ENCODE peak calls at places on chromosomes 16 and 17, in seven cellular contexts. W is esophagus squamous epithelium, V is esophagus muscularis mucosa, B is prostate gland, Y is stomach, F is A549, Z is body of pancreas. N is an unnamed sample.
A peak's percentile ranks its signal among the peaks of the same experiment; 100 is the strongest.

GRCh38 chr17:55056530-55056929 is 88.0 kb downstream of the STXBP4 start:
- DNase-seq in W (no peak), V (no peak), B (peak; percentile 53), Y (peak; percentile 58), F (no peak), Z (peak; percentile 58), N (no peak)

GRCh38 chr16:82738699-82739098 is 111.9 kb downstream of the CDH13 start:
- DNase-seq in W (no peak), V (no peak), B (no peak), Y (no peak), F (no peak), Z (no peak), N (no peak)

GRCh38 chr16:88194397-88195020 is 188.2 kb upstream of the ZNF469 start:
- DNase-seq in W (no peak), V (peak; percentile 90), B (no peak), Y (no peak), F (no peak), Z (peak; percentile 13), N (peak; percentile 72)

GRCh38 chr16:88479795-88480760 is 27.0 kb downstream of the ZFPM1 start:
- DNase-seq in W (no peak), V (no peak), B (no peak), Y (peak; percentile 66), F (no peak), Z (peak; percentile 91), N (no peak)

GRCh38 chr16:81838794-81839193 is 59.7 kb downstream of the PLCG2 start:
- DNase-seq in W (no peak), V (no peak), B (no peak), Y (no peak), F (no peak), Z (no peak), N (no peak)

GRCh38 chr16:27611340-27611739 is 61.4 kb downstream of the KATNIP start:
- DNase-seq in W (no peak), V (no peak), B (no peak), Y (no peak), F (no peak), Z (no peak), N (no peak)

GRCh38 chr16:24747425-24747824 is 18.0 kb downstream of the TNRC6A start:
- DNase-seq in W (no peak), V (no peak), B (no peak), Y (no peak), F (no peak), Z (no peak), N (no peak)

GRCh38 chr17:53032861-53033271 is 789.9 kb upstream of the KIF2B start:
- DNase-seq in W (no peak), V (no peak), B (no peak), Y (no peak), F (no peak), Z (peak; percentile 62), N (no peak)

GRCh38 chr16:85238233-85238647 is 126.0 kb upstream of the CIBAR2 start:
- DNase-seq in W (no peak), V (peak; percentile 93), B (no peak), Y (peak; percentile 33), F (no peak), Z (peak; percentile 38), N (no peak)

GRCh38 chr16:17346774-17347569 is 123.8 kb downstream of the XYLT1 start:
- DNase-seq in W (no peak), V (no peak), B (peak; percentile 59), Y (no peak), F (no peak), Z (no peak), N (no peak)

GRCh38 chr17:48055531-48056245 is 7.5 kb downstream of the NFE2L1 start:
- DNase-seq in W (no peak), V (no peak), B (no peak), Y (no peak), F (no peak), Z (no peak), N (no peak)

GRCh38 chr17:41687828-41688640 is 651 bp upstream of the EIF1 start:
- DNase-seq in W (no peak), V (no peak), B (peak; percentile 54), Y (peak; percentile 65), F (no peak), Z (peak; percentile 81), N (no peak)

GRCh38 chr16:50653633-50654524 is 27.2 kb downstream of the SNX20 start:
- DNase-seq in W (no peak), V (no peak), B (no peak), Y (no peak), F (no peak), Z (peak; percentile 95), N (no peak)

GRCh38 chr17:65794572-65794971 is 233.1 kb upstream of the AXIN2 start:
- DNase-seq in W (no peak), V (no peak), B (no peak), Y (peak; percentile 38), F (peak; percentile 49), Z (peak; percentile 16), N (no peak)

DNA sequence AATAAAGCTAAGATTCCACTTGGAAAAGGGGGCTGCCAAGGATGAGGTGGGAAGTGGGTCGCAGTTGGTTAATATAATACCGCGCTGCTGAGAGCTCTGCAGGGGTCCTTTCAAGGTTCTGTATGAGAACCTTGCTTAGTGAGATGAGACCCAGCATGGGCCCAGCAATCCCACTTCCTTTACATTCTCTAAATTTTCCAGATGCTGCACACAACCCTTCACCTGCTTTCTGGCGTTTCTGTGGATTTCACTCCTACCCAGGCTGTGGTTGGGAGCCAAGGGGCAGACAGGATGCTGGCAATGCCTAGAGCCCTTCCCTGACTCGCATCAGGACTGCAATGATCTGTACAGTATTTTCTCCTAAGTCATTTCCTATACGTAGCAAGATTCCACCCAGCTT is 10.1 kb upstream of the PIPOX start:
- DNase-seq in W (no peak), V (no peak), B (no peak), Y (no peak), F (no peak), Z (no peak), N (no peak)
- H3K4me3 ChIP-seq in W (no peak overlapping the region), V (no peak overlapping the region), B (no peak overlapping the region), Y (no peak overlapping the region), F (no peak overlapping the region), Z (no peak overlapping the region), N (no peak overlapping the region)

DNA sequence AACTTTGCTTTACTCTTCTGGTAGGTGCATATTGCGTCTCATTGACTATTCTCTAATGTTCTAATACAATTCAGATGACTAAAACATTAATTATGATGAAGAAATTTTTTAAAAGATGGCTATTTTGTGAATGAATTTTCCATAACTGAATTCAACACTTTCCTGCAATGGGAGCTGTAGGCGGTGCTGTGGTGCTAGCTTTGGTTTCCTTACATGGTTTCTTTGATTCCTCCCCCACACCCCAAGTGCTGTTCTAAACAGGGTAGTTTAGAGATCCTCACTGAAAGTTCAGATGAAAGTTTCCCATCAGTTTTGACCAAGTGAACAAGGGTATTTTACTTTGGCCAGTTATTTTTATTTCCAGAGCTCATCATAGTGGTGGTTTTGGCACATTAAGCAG is 26.0 kb upstream of the MRC2 start:
- DNase-seq in W (no peak), V (no peak), B (no peak), Y (no peak), F (no peak), Z (no peak), N (no peak)
- TF ChIP-seq CTCF in W (no peak), V (no peak), B (no peak), Y (no peak), F (no peak), Z (no peak), N (no peak)

DNA sequence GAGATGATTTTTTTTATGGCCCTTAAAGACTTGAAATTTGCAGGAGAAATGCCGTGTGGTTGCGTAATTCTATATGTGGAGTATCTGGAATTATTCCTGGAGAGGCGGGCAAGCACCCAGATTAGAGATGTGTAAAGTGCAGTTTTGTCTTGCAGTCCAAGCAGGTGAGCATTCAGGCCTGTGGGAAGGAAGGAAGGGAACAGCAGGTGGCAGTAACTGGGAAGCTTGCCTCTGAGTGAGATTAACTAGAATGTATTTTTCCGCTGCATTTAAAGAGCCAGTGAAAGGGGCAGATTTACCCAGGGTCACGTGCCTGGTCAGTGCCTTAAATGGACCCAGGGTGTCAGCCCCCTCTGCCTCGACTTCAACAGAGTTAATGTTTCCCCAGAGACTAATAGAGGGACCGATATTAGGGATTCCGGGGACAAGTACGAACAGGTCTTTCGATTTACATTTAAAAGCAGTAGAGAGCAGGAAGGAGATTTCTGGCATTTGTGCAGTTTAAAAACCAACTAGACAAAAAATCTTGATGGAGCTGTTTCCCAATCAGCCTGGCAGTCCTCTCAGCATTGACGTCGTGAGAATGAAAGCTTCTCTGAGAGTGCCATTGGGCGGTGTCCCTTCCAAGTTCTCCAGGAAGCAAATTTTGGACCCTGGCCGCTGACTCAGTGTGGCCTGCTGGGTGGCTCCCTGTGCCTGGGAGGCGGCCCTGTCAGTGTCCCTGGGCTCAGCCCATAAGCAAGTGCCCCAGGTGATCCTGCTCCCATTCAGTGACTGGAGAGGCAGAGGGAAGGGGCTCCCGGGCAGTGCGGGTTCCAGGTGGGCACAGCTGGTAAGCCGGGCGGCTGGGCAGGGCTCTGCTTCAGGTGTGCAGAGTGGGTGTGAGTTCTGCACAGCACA is 38.2 kb downstream of the KSR1 start:
- DNase-seq in W (no peak), V (no peak), B (peak; percentile 93), Y (peak; percentile 87), F (peak; percentile 71), Z (peak; percentile 93), N (peak; percentile 91)
- TF ChIP-seq POLR2A in W (no peak), V (no peak), B (peak; percentile 73), Y (no peak), F (no peak), Z (peak; percentile 71), N (no peak)

GRCh38 chr17:73644145-73645049 is at the start of gene SDK2:
- DNase-seq in W (no peak), V (no peak), B (peak; percentile 18), Y (peak; percentile 22), F (peak; percentile 69), Z (no peak), N (peak; percentile 85)

GRCh38 chr17:73643012-73643845 is 1.0 kb downstream of the SDK2 start:
- DNase-seq in W (no peak), V (no peak), B (peak; percentile 26), Y (peak; percentile 17), F (peak; percentile 90), Z (no peak), N (no peak)

GRCh38 chr17:73646409-73647305 is 2.4 kb upstream of the SDK2 start:
- DNase-seq in W (no peak), V (no peak), B (no peak), Y (peak; percentile 13), F (peak; percentile 54), Z (no peak), N (no peak)

GRCh38 chr17:73643846-73644144 is 450 bp downstream of the SDK2 start:
- DNase-seq in W (no peak), V (no peak), B (no peak), Y (no peak), F (no peak), Z (no peak), N (no peak)

DNA sequence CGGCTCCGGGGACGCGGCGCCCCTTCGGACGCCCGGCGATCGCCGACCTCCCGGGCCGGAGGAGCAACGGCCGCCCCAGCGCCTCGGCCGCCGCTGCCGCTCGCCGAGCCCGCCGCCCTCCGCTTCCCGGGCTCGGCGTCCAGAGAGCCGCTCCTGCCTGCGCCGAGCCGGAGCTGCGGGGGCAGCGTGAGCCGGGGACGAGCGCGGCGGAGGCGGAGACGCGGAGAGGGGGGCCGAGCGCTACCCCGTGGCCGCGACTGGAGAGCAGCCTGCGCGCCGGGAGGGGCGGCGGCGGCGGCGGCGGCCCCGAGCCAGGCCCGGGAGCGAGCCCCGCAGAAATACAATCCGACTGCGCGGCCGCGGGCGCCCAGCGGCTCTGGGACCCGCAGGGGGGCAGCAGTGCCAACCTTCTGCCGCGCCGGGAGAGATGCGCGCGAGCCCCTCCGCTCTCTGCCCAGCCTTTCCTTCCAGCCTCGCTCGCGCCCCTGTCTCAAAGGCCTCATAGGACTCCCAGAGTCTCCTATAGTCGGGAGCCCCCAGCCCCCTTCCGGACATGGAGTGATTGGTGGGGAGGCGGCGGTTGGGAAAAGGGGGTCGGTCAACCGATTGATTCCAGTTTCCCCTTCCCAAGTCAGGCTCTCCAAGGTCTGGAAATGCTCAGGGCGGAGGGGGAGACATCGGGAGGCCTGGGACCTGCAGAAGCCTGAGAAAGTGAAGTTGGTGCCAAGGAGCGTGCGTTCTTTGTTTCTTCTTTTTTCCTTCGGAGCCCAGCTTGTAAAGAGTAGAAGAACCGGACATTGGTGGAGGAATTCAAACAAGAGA is 1.0 kb upstream of the SDK2 start:
- DNase-seq in W (no peak), V (no peak), B (peak; percentile 69), Y (peak; percentile 25), F (peak; percentile 40), Z (peak; percentile 29), N (peak; percentile 81)
- H3K4me3 ChIP-seq in W (peak overlapping the region; percentile 47), V (peak overlapping the region; percentile 52), B (peak overlapping the region; percentile 50), Y (peak overlapping the region; percentile 45), F (peak overlapping the region; percentile 59), Z (no peak overlapping the region), N (peak overlapping the region; percentile 21)

N was measured in lower leg skin.